ENCODE peak calls at places on chromosome 21, in four cellular contexts. One of them, this sample, is unnamed.

GRCh38 chr21:35223480-35224156 is 174.5 kb upstream of the RUNX1 start:
- DNase-seq in K562: no peak
- DNase-seq in H1: no peak
- DNase-seq in HCT116: no peak
- DNase-seq in this sample: no peak

GRCh38 chr21:16279658-16280581 is 550.1 kb downstream of the USP25 start:
- DNase-seq in K562: no peak
- DNase-seq in H1: peak
- DNase-seq in HCT116: no peak
- DNase-seq in this sample: no peak

GRCh38 chr21:16992448-16992847 is 520.4 kb upstream of the CXADR start:
- DNase-seq in HCT116: no peak
- DNase-seq in H1: no peak
- DNase-seq in K562: no peak
- DNase-seq in this sample: no peak

GRCh38 chr21:33433001-33433400 is 29.8 kb downstream of the IFNGR2 start:
- DNase-seq in HCT116: no peak
- DNase-seq in H1: no peak
- DNase-seq in K562: no peak
- DNase-seq in this sample: no peak

GRCh38 chr21:27423073-27423472 is 456.2 kb upstream of the ADAMTS5 start:
- DNase-seq in H1: no peak
- DNase-seq in HCT116: no peak
- DNase-seq in K562: no peak
- DNase-seq in this sample: no peak

GRCh38 chr21:27026501-27026900 is 59.6 kb upstream of the ADAMTS5 start:
- DNase-seq in K562: no peak
- DNase-seq in H1: peak
- DNase-seq in HCT116: no peak
- DNase-seq in this sample: no peak

GRCh38 chr21:43993420-43993934 is 18.6 kb upstream of the TRAPPC10 start:
- DNase-seq in HCT116: no peak
- DNase-seq in K562: no peak
- DNase-seq in H1: no peak
- DNase-seq in this sample: no peak

GRCh38 chr21:37244506-37245083 is 22.5 kb downstream of the VPS26C start:
- DNase-seq in H1: no peak
- DNase-seq in HCT116: no peak
- DNase-seq in K562: no peak
- DNase-seq in this sample: no peak

GRCh38 chr21:33078907-33079582 is 9.1 kb downstream of the OLIG1 start:
- DNase-seq in K562: peak
- DNase-seq in HCT116: peak
- DNase-seq in H1: no peak
- DNase-seq in this sample: peak

GRCh38 chr21:44994016-44994365 is 54.2 kb downstream of the SLX9 start:
- DNase-seq in H1: no peak
- DNase-seq in K562: no peak
- DNase-seq in HCT116: no peak
- DNase-seq in this sample: no peak

GRCh38 chr21:15247613-15248012 is 182.8 kb upstream of the NRIP1 start:
- DNase-seq in H1: no peak
- DNase-seq in HCT116: no peak
- DNase-seq in K562: no peak
- DNase-seq in this sample: no peak

GRCh38 chr21:17769049-17769845 is 49.9 kb downstream of the C21orf91 start:
- DNase-seq in K562: no peak
- DNase-seq in H1: no peak
- DNase-seq in HCT116: no peak
- DNase-seq in this sample: no peak

GRCh38 chr21:17949395-17949794 is 130.2 kb upstream of the C21orf91 start:
- DNase-seq in K562: no peak
- DNase-seq in HCT116: no peak
- DNase-seq in H1: no peak
- DNase-seq in this sample: no peak

GRCh38 chr21:42757422-42757821 is 104.0 kb downstream of the PDE9A start:
- DNase-seq in H1: no peak
- DNase-seq in K562: no peak
- DNase-seq in HCT116: no peak
- DNase-seq in this sample: no peak

GRCh38 chr21:42755031-42755665 is 101.7 kb downstream of the PDE9A start:
- DNase-seq in HCT116: no peak
- DNase-seq in H1: no peak
- DNase-seq in K562: no peak
- DNase-seq in this sample: no peak

GRCh38 chr21:42756580-42757250 is 103.3 kb downstream of the PDE9A start:
- DNase-seq in K562: no peak
- DNase-seq in H1: no peak
- DNase-seq in HCT116: no peak
- DNase-seq in this sample: no peak

GRCh38 chr21:42754270-42754933 is 101.0 kb downstream of the PDE9A start:
- DNase-seq in HCT116: no peak
- DNase-seq in H1: no peak
- DNase-seq in K562: no peak
- DNase-seq in this sample: no peak

DNA sequence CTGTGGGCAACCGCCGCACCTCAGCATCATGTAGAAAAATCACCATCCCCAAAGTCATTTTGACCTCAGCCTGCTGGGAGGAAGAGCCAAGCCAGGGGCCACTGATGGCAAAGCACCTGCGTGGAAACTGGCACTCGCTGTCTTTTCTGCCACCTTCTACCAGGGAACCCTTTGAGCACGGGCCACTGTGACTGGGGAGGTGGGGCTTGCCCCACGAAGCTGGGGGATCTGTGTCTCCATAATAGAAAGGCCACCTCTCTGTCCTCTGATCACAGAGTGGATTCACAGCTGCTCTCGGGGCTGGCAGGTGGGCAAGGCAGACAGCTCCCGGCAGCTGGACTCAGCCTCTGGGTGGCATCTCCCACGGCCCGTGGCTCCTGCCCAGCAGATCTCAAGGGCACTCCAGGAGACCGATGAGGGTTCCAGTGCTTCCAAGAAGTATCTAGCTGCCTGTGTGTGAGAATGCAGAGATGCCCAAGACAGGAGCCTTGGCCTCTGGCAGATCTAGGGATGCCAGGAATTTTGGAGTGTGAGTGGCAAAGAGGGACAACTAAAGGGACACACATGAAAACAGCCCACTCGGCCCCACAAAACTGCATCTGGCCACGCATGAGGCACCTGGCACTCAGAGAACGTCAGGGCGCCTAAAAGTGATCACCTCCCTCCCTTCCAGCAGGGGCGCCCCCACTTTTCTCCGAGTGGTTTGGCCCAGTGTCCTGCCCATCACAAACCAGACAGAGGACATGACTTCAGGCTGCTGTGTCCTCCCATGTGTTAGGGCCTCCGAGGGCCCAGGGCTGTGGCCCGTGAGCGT is 102.6 kb downstream of the PDE9A start:
- DNase-seq in H1: no peak
- DNase-seq in HCT116: no peak
- DNase-seq in K562: no peak
- DNase-seq in this sample: no peak
- TF ChIP-seq EGR1 in H1: no peak
- TF ChIP-seq EGR1 in HCT116: no peak
- TF ChIP-seq EGR1 in K562: no peak
- TF ChIP-seq EGR1 in this sample: no peak

GRCh38 chr21:46294647-46295176 is 8.6 kb downstream of the YBEY start:
- DNase-seq in H1: no peak
- DNase-seq in K562: peak
- DNase-seq in HCT116: no peak
- DNase-seq in this sample: no peak
- TF ChIP-seq EGR1 in H1: no peak
- TF ChIP-seq EGR1 in K562: no peak
- TF ChIP-seq EGR1 in HCT116: no peak
- TF ChIP-seq EGR1 in this sample: no peak

DNA sequence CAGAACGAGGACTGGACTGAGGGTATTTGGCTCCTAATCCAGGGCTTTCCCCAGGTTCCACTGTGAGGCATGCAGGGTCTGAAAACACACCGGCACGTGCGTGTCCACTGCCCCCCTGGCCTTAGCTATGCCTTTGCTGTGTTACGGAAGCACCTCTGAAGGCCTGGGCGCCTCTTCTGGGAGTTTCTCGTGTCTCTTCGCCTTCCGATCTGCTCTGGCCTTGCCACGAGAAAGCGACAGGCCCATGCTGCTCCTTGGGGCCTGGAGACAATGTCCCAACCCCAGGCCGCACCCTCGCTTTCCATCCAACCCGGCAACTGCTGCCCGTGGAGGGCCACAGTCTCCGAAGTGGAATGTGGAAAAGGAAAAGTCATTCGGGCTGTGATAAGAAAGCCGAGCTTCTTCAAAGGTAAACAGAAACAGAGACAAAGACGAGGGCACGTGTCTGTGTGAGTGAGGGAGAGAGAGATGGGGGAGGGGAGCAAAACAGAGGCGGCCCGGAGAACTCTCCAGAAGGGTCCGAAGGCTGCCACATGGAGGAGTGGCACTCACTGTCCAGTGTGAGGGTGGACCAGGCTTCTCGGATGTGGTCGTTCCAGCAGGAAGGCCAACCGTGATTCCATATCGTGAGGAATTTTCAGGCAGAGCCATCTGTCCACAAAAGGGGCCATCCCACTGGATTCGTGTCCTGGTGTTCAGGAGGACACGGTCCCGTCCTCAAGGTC is 3.4 kb upstream of the UMODL1 start:
- DNase-seq in H1: no peak
- DNase-seq in HCT116: no peak
- DNase-seq in K562: no peak
- DNase-seq in this sample: no peak
- TF ChIP-seq EGR1 in H1: no peak
- TF ChIP-seq EGR1 in HCT116: no peak
- TF ChIP-seq EGR1 in K562: no peak
- TF ChIP-seq EGR1 in this sample: no peak

GRCh38 chr21:31142600-31142999 is 104.3 kb upstream of the KRTAP19-8 start:
- DNase-seq in HCT116: no peak
- DNase-seq in K562: no peak
- DNase-seq in H1: no peak
- DNase-seq in this sample: no peak
- TF ChIP-seq EGR1 in HCT116: no peak
- TF ChIP-seq EGR1 in K562: no peak
- TF ChIP-seq EGR1 in H1: no peak
- TF ChIP-seq EGR1 in this sample: no peak

GRCh38 chr21:25400427-25400826 is 206.9 kb downstream of the MRPL39 start:
- DNase-seq in K562: no peak
- DNase-seq in HCT116: no peak
- DNase-seq in H1: no peak
- DNase-seq in this sample: no peak

GRCh38 chr21:25398630-25399029 is 208.7 kb downstream of the MRPL39 start:
- DNase-seq in H1: no peak
- DNase-seq in HCT116: no peak
- DNase-seq in K562: no peak
- DNase-seq in this sample: no peak

DNA sequence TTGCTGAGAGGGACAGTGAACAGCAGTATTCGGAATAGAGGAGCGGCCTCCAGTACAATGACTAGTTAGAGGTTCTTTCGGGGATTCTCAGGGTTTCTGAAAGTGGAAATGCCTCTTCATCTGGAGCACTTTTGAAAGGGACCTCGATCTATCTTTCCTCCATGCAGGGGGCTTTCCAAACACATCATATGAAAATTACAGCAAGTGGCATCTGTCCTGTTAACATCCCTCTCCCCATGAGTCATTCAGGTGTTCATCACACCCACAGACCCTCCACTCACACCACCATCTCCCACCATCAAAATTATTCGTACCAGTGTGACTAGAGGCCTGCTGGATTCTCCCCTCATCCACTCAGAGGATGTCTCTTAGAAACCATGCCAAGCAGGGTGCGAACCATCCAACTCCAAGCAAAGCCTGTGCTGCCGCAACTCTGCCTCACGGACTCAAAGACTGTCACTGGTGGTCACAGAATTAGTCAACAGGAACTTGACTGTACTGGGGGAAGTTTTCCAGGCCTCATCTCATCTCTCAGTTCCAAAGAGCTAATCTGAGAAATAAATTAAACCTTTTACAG is 211.1 kb downstream of the MRPL39 start:
- DNase-seq in H1: no peak
- DNase-seq in HCT116: no peak
- DNase-seq in K562: no peak
- DNase-seq in this sample: peak
- TF ChIP-seq EGR1 in H1: no peak
- TF ChIP-seq EGR1 in HCT116: no peak
- TF ChIP-seq EGR1 in K562: no peak
- TF ChIP-seq EGR1 in this sample: no peak

DNA sequence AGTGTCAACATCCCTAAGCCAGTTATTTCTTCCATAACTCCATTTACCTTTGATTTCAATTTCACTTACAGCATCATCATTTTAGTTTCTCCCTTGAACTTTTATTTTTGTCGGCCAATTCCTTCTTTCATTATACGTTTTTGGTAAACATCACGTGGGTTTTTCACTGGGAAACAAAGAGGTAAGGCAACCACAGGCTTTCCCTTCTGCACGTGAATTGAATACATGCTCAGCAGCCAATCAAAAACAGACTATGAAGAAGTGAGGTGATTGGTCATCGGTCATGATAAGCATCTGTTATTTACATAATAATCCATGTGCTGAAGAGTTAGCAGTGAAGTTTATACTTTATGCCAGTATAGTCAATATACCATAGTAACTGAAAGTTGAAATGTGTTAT is 98.7 kb downstream of the NCAM2 start:
- DNase-seq in K562: peak
- DNase-seq in HCT116: no peak
- DNase-seq in H1: no peak
- DNase-seq in this sample: no peak
- TF ChIP-seq EGR1 in K562: no peak
- TF ChIP-seq EGR1 in HCT116: no peak
- TF ChIP-seq EGR1 in H1: no peak
- TF ChIP-seq EGR1 in this sample: no peak